ENCODE peak calls at places on chromosome 19, in nine cellular contexts. V is cerebellar cortex; F is AG09319; I is anterior cingulate cortex; K is aorta; G is stimulated activated CD8-positive, alpha-beta memory T cell treated with anti-CD3 and anti-CD28 coated beads, Interleukin-7, amount 100 ng/mL, for 1 hour; X is GF-D8; L is left ventricle myocardium inferior; U is adrenal gland. W is an unnamed sample.

GRCh38 chr19:35622750-35623149 is 6.1 kb upstream of the RBM42 start:
- DNase-seq in K (no peak), X (no peak), G (no peak), V (no peak), U (no peak), L (no peak), F (no peak), I (no peak), W (no peak)

GRCh38 chr19:32012886-32013635 is 332.3 kb upstream of the ZNF507 start:
- DNase-seq in X (no peak), U (no peak), K (no peak), G (no peak), I (no peak), V (no peak), L (no peak), F (no peak), W (no peak)

GRCh38 chr19:36579255-36579654 is 6.2 kb upstream of the ZNF529 start:
- DNase-seq in K (no peak), I (no peak), L (no peak), U (no peak), G (no peak), X (no peak), V (no peak), F (no peak), W (no peak)

GRCh38 chr19:23378948-23379347 is 16.3 kb downstream of the ZNF91 start:
- DNase-seq in F (no peak), L (no peak), I (no peak), G (no peak), X (no peak), V (no peak), U (no peak), K (no peak), W (no peak)

GRCh38 chr19:33385956-33386355 is 12.4 kb downstream of the CEBPG start:
- DNase-seq in F (no peak), V (peak; percentile 40), G (no peak), K (peak; percentile 69), I (no peak), X (no peak), U (peak; percentile 74), L (peak; percentile 60), W (no peak)

GRCh38 chr19:14361824-14362223 is 19.4 kb upstream of the ADGRE5 start:
- DNase-seq in K (no peak), I (no peak), F (no peak), V (peak; percentile 58), L (no peak), X (peak; percentile 46), G (no peak), U (no peak), W (no peak)

GRCh38 chr19:31513841-31514240 is 164.6 kb upstream of the TSHZ3 start:
- DNase-seq in V (no peak), L (no peak), I (no peak), G (no peak), F (no peak), U (no peak), X (no peak), K (no peak), W (no peak)

GRCh38 chr19:37914908-37915307 is 7.9 kb downstream of the SIPA1L3 start:
- DNase-seq in F (no peak), V (no peak), G (no peak), X (no peak), I (no peak), U (no peak), K (no peak), L (no peak), W (no peak)

GRCh38 chr19:5575553-5575952 is 7.8 kb upstream of the TINCR start:
- DNase-seq in X (no peak), I (no peak), K (no peak), V (no peak), G (no peak), U (no peak), L (no peak), F (no peak), W (no peak)